ENCODE peak calls at places on chromosomes 6 and 20, in nine cellular contexts. F is Panc1, P is nephron progenitor cell, I is neuronal stem cell, W is RCC 7860, A is HTR-8/SVneo, V is KBM-7, K is RPMI7951, J is dorsolateral prefrontal cortex. C is an unnamed sample.

GRCh38 chr6:54910326-54910952 is 63.9 kb downstream of the FAM83B start:
- DNase-seq in A (no peak), V (no peak), F (no peak), P (no peak), W (no peak), I (no peak), K (peak), J (no peak), C (no peak)

GRCh38 chr6:116210316-116210715 is 43.6 kb downstream of the TSPYL4 start:
- DNase-seq in P (no peak), J (no peak), K (no peak), V (no peak), I (no peak), W (no peak), F (no peak), A (no peak), C (no peak)

GRCh38 chr20:48630342-48631075 is 197.3 kb downstream of the PREX1 start:
- DNase-seq in K (peak), P (no peak), A (no peak), V (no peak), J (no peak), I (no peak), W (no peak), F (no peak), C (peak)

GRCh38 chr6:27623103-27623502 is 150.2 kb upstream of the ZNF184 start:
- DNase-seq in P (no peak), A (no peak), F (no peak), K (no peak), V (no peak), W (no peak), J (no peak), I (no peak), C (no peak)

GRCh38 chr6:5634525-5634924 is 372.2 kb downstream of the NRN1 start:
- DNase-seq in W (no peak), J (no peak), V (no peak), I (no peak), P (no peak), A (no peak), K (no peak), F (no peak), C (no peak)

GRCh38 chr6:56766806-56767178 is 124.1 kb upstream of the DST start:
- DNase-seq in J (no peak), K (peak), W (no peak), P (no peak), I (no peak), V (no peak), A (peak), F (no peak), C (no peak)

GRCh38 chr6:25038992-25039391 is 103.2 kb upstream of the RIPOR2 start:
- DNase-seq in J (no peak), A (no peak), I (no peak), V (no peak), K (no peak), F (no peak), P (no peak), W (no peak), C (no peak)

GRCh38 chr20:61497029-61497627 is 245.1 kb downstream of the CDH4 start:
- DNase-seq in W (no peak), P (no peak), F (no peak), J (no peak), A (no peak), V (no peak), I (no peak), K (no peak), C (no peak)

GRCh38 chr20:33291830-33292355 is 8.9 kb downstream of the BPIFB1 start:
- DNase-seq in P (peak), W (no peak), F (peak), A (peak), V (peak), I (peak), J (no peak), K (no peak), C (peak)

GRCh38 chr20:9981834-9982233 is 53.0 kb upstream of the ANKEF1 start:
- DNase-seq in W (no peak), V (no peak), J (no peak), K (peak), P (no peak), A (no peak), I (no peak), F (no peak), C (no peak)

GRCh38 chr20:38791940-38792339 is 13.6 kb upstream of the PPP1R16B start:
- DNase-seq in I (no peak), P (no peak), F (no peak), V (no peak), K (no peak), A (no peak), J (no peak), W (no peak), C (no peak)

GRCh38 chr6:129567374-129567773 is 142.6 kb downstream of the ARHGAP18 start:
- DNase-seq in F (no peak), V (peak), W (no peak), K (peak), P (peak), A (no peak), I (no peak), J (no peak), C (no peak)

GRCh38 chr20:5974531-5974930 is 24.1 kb downstream of the MCM8 start:
- DNase-seq in K (no peak), V (no peak), P (no peak), A (no peak), J (no peak), I (no peak), F (no peak), W (peak), C (no peak)

GRCh38 chr6:108966855-108967755 is 118.9 kb downstream of the ARMC2 start:
- DNase-seq in A (peak), J (no peak), V (peak), F (no peak), P (peak), W (peak), I (peak), K (peak), C (no peak)

GRCh38 chr6:7647504-7647903 is 57.5 kb downstream of the SNRNP48 start:
- DNase-seq in W (no peak), I (no peak), P (no peak), A (no peak), V (peak), F (no peak), K (no peak), J (no peak), C (no peak)

GRCh38 chr6:159978291-159979135 is 9.6 kb downstream of the IGF2R start:
- DNase-seq in W (peak), P (no peak), J (no peak), I (no peak), V (no peak), K (peak), F (no peak), A (no peak), C (no peak)

GRCh38 chr6:81838724-81839425 is 86.4 kb upstream of the TENT5A start:
- DNase-seq in J (no peak), V (peak), I (no peak), P (no peak), F (no peak), K (peak), W (no peak), A (no peak), C (no peak)

GRCh38 chr6:111124406-111124805 is 37.1 kb downstream of the SLC16A10 start:
- DNase-seq in V (no peak), F (no peak), W (no peak), A (no peak), P (no peak), J (no peak), K (no peak), I (no peak), C (no peak)